ENCODE peak calls at places on chromosomes 16 and 17, in seven cellular contexts. R, V, B, F, Z, A and T are unnamed samples.

GRCh38 chr16:47924950-47925349 is 230.8 kb downstream of the ABCC12 start:
- DNase-seq in R (no peak), V (no peak), B (no peak), F (no peak), Z (no peak), A (no peak), T (peak; percentile 44)

GRCh38 chr17:6910987-6911603 is 79.6 kb upstream of the TEKT1 start:
- DNase-seq in R (no peak), V (peak; percentile 60), B (peak; percentile 50), F (no peak), Z (peak; percentile 69), A (peak; percentile 68), T (peak; percentile 31)

GRCh38 chr17:2815781-2816185 is 19.5 kb downstream of the RAP1GAP2 start:
- DNase-seq in R (peak; percentile 44), V (no peak), B (no peak), F (no peak), Z (peak; percentile 64), A (no peak), T (no peak)

GRCh38 chr16:27503662-27504061 is 46.1 kb downstream of the GTF3C1 start:
- DNase-seq in R (no peak), V (no peak), B (peak; percentile 63), F (no peak), Z (no peak), A (no peak), T (no peak)

GRCh38 chr17:13735444-13735843 is 133.7 kb upstream of the HS3ST3A1 start:
- DNase-seq in R (no peak), V (peak; percentile 7), B (peak; percentile 65), F (no peak), Z (no peak), A (no peak), T (no peak)

GRCh38 chr16:89550421-89550988 is 10.0 kb upstream of the RPL13 start:
- DNase-seq in R (no peak), V (no peak), B (no peak), F (no peak), Z (no peak), A (no peak), T (no peak)

GRCh38 chr17:68378202-68379149 is 78.8 kb downstream of the WIPI1 start:
- DNase-seq in R (peak; percentile 71), V (peak; percentile 88), B (peak; percentile 94), F (peak; percentile 73), Z (peak; percentile 85), A (peak; percentile 98), T (peak; percentile 85)

GRCh38 chr16:23014592-23014991 is 134.7 kb downstream of the USP31 start:
- DNase-seq in R (no peak), V (peak; percentile 10), B (no peak), F (no peak), Z (no peak), A (no peak), T (no peak)

GRCh38 chr17:78131172-78132085 is 858 bp downstream of the TMC8 start:
- DNase-seq in R (no peak), V (no peak), B (no peak), F (no peak), Z (no peak), A (no peak), T (no peak)

GRCh38 chr17:6366144-6366755 is 68.7 kb downstream of the AIPL1 start:
- DNase-seq in R (no peak), V (no peak), B (peak; percentile 65), F (no peak), Z (peak; percentile 18), A (no peak), T (peak; percentile 1)

GRCh38 chr16:17307501-17307900 is 163.3 kb downstream of the XYLT1 start:
- DNase-seq in R (no peak), V (no peak), B (no peak), F (no peak), Z (no peak), A (no peak), T (no peak)

GRCh38 chr17:8421571-8421970 is 14.1 kb upstream of the NDEL1 start:
- DNase-seq in R (no peak), V (peak; percentile 27), B (no peak), F (no peak), Z (no peak), A (no peak), T (no peak)

GRCh38 chr16:11181889-11182279 is 74.1 kb downstream of the SOCS1 start:
- DNase-seq in R (no peak), V (no peak), B (no peak), F (no peak), Z (no peak), A (no peak), T (no peak)

GRCh38 chr16:28569011-28569410 is 15.3 kb downstream of the SGF29 start:
- DNase-seq in R (no peak), V (no peak), B (no peak), F (no peak), Z (no peak), A (peak; percentile 57), T (no peak)

GRCh38 chr16:67988675-67989074 is 8.4 kb upstream of the DPEP3 start:
- DNase-seq in R (no peak), V (no peak), B (no peak), F (no peak), Z (no peak), A (no peak), T (no peak)

GRCh38 chr16:84044108-84044488 is 1.5 kb upstream of the SLC38A8 start:
- DNase-seq in R (no peak), V (peak; percentile 53), B (peak; percentile 16), F (no peak), Z (no peak), A (peak; percentile 40), T (no peak)
- TF ChIP-seq CTCF in R (no peak), V (peak; percentile 46), B (peak; percentile 72), F (no peak), Z (peak; percentile 24), A (peak; percentile 46), T (peak; percentile 43)

GRCh38 chr16:71882505-71883192 is 1.3 kb downstream of the ZNF821 start:
- DNase-seq in R (peak; percentile 74), V (peak; percentile 83), B (peak; percentile 66), F (peak; percentile 51), Z (peak; percentile 89), A (peak; percentile 80), T (peak; percentile 69)

GRCh38 chr16:71880176-71880575 is 3.8 kb downstream of the ZNF821 start:
- DNase-seq in R (no peak), V (no peak), B (no peak), F (no peak), Z (no peak), A (no peak), T (no peak)

GRCh38 chr16:71883849-71884638 is at the start of gene ZNF821:
- DNase-seq in R (peak; percentile 83), V (peak; percentile 78), B (peak; percentile 27), F (peak; percentile 54), Z (peak; percentile 96), A (peak; percentile 71), T (peak; percentile 28)

GRCh38 chr16:71885261-71885650 is 1.3 kb upstream of the ZNF821 start:
- DNase-seq in R (no peak), V (no peak), B (no peak), F (no peak), Z (no peak), A (no peak), T (no peak)

DNA sequence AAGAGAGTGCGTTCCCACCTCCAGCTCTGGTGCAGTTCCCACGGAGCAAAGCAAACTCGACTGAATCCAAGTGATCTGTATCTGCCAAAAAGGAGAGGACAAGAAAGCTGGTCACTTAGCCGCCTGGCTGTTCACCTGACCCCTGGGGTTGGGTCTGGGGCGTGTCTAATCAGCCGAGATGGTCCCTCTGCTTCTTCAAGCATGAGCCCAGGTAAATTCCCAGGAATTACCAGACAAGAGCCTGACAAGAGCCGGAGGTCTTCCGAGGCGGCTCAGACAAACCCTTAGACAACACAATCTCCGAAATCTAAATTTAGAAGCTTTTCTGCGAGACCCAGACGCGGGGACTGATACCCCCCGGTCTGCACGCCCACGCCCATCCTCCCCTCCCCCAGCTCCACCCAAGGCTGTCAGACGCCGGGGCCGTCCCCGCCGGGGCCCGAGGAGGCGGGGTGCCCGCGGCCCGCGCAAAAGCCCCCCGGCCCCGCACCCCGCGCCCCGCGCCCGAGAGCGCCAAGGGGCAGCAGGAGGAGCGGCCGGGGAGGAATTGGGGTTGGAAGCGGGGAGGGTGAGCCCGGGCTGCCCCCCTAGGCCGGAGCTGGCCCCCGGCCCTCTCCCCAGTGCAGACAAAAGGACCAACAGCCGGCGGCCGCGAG is 661 bp downstream of the ZNF821 start:
- DNase-seq in R (no peak), V (peak; percentile 31), B (no peak), F (no peak), Z (peak; percentile 72), A (no peak), T (no peak)
- TF ChIP-seq CTCF in R (no peak), V (no peak), B (no peak), F (no peak), Z (no peak), A (no peak), T (no peak)

GRCh38 chr17:45257115-45257514 is 4.8 kb downstream of the SPATA32 start:
- DNase-seq in R (no peak), V (no peak), B (no peak), F (no peak), Z (no peak), A (no peak), T (no peak)

GRCh38 chr17:45255358-45255757 is 6.5 kb downstream of the SPATA32 start:
- DNase-seq in R (no peak), V (no peak), B (no peak), F (no peak), Z (no peak), A (no peak), T (no peak)

GRCh38 chr17:45260204-45260783 is 1.6 kb downstream of the SPATA32 start:
- DNase-seq in R (no peak), V (no peak), B (no peak), F (no peak), Z (no peak), A (no peak), T (no peak)

GRCh38 chr17:45253879-45254278 is 8.0 kb downstream of the SPATA32 start:
- DNase-seq in R (no peak), V (no peak), B (no peak), F (no peak), Z (no peak), A (no peak), T (no peak)

GRCh38 chr17:45256114-45256966 is 5.6 kb downstream of the SPATA32 start:
- DNase-seq in R (no peak), V (no peak), B (no peak), F (no peak), Z (no peak), A (no peak), T (no peak)
- TF ChIP-seq CTCF in R (no peak), V (no peak), B (peak; percentile 33), F (no peak), Z (no peak), A (no peak), T (no peak)

GRCh38 chr17:48647964-48648245 is 21.7 kb upstream of the HOXB9 start:
- DNase-seq in R (no peak), V (no peak), B (no peak), F (no peak), Z (no peak), A (no peak), T (no peak)

GRCh38 chr17:48646183-48647102 is 20.3 kb upstream of the HOXB9 start:
- DNase-seq in R (no peak), V (peak; percentile 80), B (no peak), F (no peak), Z (no peak), A (no peak), T (no peak)

GRCh38 chr17:48644910-48645557 is 18.9 kb upstream of the HOXB9 start:
- DNase-seq in R (no peak), V (no peak), B (no peak), F (no peak), Z (no peak), A (no peak), T (no peak)

GRCh38 chr17:48645639-48646182 is 19.6 kb upstream of the HOXB9 start:
- DNase-seq in R (no peak), V (no peak), B (no peak), F (no peak), Z (no peak), A (no peak), T (no peak)

GRCh38 chr17:48647103-48647963 is 21.2 kb upstream of the HOXB9 start:
- DNase-seq in R (no peak), V (peak; percentile 63), B (no peak), F (no peak), Z (no peak), A (no peak), T (no peak)
- TF ChIP-seq CTCF in R (no peak), V (no peak), B (no peak), F (no peak), Z (no peak), A (no peak), T (no peak)